ENCODE peak calls at places on chromosome 11, in ten cellular contexts. L is fibroblast of lung, H is right atrium auricular region, G is lower leg skin, S is PC-3, P is SK-N-SH, Y is cardiac muscle cell, D is AG09319, O is Calu3, U is HFF-Myc. F is an unnamed sample.

GRCh38 chr11:122691751-122692150 is 36.2 kb downstream of the UBASH3B start:
- DNase-seq in H (no peak), O (no peak), S (no peak), G (no peak), D (no peak), Y (no peak), L (no peak), P (peak; percentile 35), U (no peak), F (no peak)

GRCh38 chr11:93024376-93024775 is 54.9 kb downstream of the MTNR1B start:
- DNase-seq in G (no peak), H (no peak), U (no peak), O (no peak), P (no peak), S (no peak), L (peak; percentile 20), Y (no peak), D (no peak), F (no peak)

GRCh38 chr11:88508558-88508807 is 170.9 kb upstream of the CTSC start:
- DNase-seq in D (no peak), U (no peak), G (no peak), L (no peak), Y (peak; percentile 41), O (no peak), H (no peak), S (no peak), P (no peak), F (peak; percentile 24)

GRCh38 chr11:72776117-72776843 is 17.6 kb downstream of the STARD10 start:
- DNase-seq in P (no peak), O (no peak), Y (no peak), G (no peak), S (no peak), L (no peak), U (no peak), D (no peak), H (no peak), F (no peak)

GRCh38 chr11:119786431-119787073 is 57.6 kb upstream of the NECTIN1 start:
- DNase-seq in H (no peak), Y (no peak), D (no peak), P (no peak), L (no peak), O (no peak), S (no peak), G (no peak), U (no peak), F (peak; percentile 10)

GRCh38 chr11:119316729-119317591 is at the start of gene MCAM:
- DNase-seq in U (no peak), O (no peak), H (no peak), S (peak; percentile 53), Y (peak; percentile 82), P (peak; percentile 87), L (peak; percentile 33), D (no peak), G (no peak), F (peak; percentile 63)

GRCh38 chr11:95087171-95087570 is 2.5 kb upstream of the ENDOD1 start:
- DNase-seq in Y (no peak), D (no peak), U (no peak), P (no peak), O (no peak), S (no peak), H (no peak), G (no peak), L (no peak), F (no peak)

GRCh38 chr11:8826145-8826786 is 84.7 kb upstream of the AKIP1 start:
- DNase-seq in O (no peak), H (no peak), P (no peak), U (no peak), D (peak; percentile 35), Y (no peak), L (peak; percentile 60), G (peak; percentile 2), S (peak; percentile 36), F (peak; percentile 60)

GRCh38 chr11:126655807-126656128 is 300.3 kb downstream of the ST3GAL4 start:
- DNase-seq in D (no peak), P (no peak), S (peak; percentile 12), G (no peak), L (no peak), O (no peak), H (no peak), U (no peak), Y (no peak), F (no peak)

GRCh38 chr11:35529971-35530495 is 4.6 kb upstream of the PAMR1 start:
- DNase-seq in G (no peak), D (peak; percentile 89), P (peak; percentile 64), L (peak; percentile 86), O (no peak), H (no peak), S (peak; percentile 91), Y (no peak), U (peak; percentile 90), F (no peak)

GRCh38 chr11:122115520-122116343 is at the start of gene BLID:
- DNase-seq in D (no peak), Y (peak; percentile 64), U (no peak), G (peak; percentile 68), O (peak; percentile 32), H (no peak), L (peak; percentile 44), S (peak; percentile 66), P (no peak), F (peak; percentile 80)

GRCh38 chr11:102269927-102270326 is 47.4 kb upstream of the BIRC3 start:
- DNase-seq in Y (no peak), O (no peak), P (no peak), L (peak; percentile 29), D (no peak), S (peak; percentile 84), G (no peak), H (no peak), U (no peak), F (no peak)

GRCh38 chr11:102267602-102268001 is 49.7 kb upstream of the BIRC3 start:
- DNase-seq in H (no peak), D (no peak), Y (no peak), G (no peak), U (no peak), O (no peak), S (peak; percentile 81), L (peak; percentile 68), P (no peak), F (no peak)

GRCh38 chr11:102268985-102269470 is 48.3 kb upstream of the BIRC3 start:
- DNase-seq in S (peak; percentile 29), H (no peak), G (no peak), Y (no peak), P (no peak), D (no peak), U (no peak), O (no peak), L (no peak), F (no peak)

GRCh38 chr11:102266111-102266510 is 51.2 kb upstream of the BIRC3 start:
- DNase-seq in U (no peak), Y (no peak), O (no peak), D (no peak), L (no peak), G (no peak), H (no peak), P (no peak), S (no peak), F (no peak)

GRCh38 chr11:102268083-102268984 is 49.0 kb upstream of the BIRC3 start:
- DNase-seq in S (peak; percentile 98), H (peak; percentile 65), O (peak; percentile 90), Y (peak; percentile 85), D (peak; percentile 28), L (peak; percentile 76), G (peak; percentile 96), P (peak; percentile 80), U (no peak), F (peak; percentile 60)
- TF ChIP-seq CTCF in S (peak; percentile 73), H (peak; percentile 53), O (no peak), Y (peak; percentile 43), D (peak; percentile 43), L (peak; percentile 11), G (no peak), P (peak; percentile 40), U (no peak), F (no peak)

DNA sequence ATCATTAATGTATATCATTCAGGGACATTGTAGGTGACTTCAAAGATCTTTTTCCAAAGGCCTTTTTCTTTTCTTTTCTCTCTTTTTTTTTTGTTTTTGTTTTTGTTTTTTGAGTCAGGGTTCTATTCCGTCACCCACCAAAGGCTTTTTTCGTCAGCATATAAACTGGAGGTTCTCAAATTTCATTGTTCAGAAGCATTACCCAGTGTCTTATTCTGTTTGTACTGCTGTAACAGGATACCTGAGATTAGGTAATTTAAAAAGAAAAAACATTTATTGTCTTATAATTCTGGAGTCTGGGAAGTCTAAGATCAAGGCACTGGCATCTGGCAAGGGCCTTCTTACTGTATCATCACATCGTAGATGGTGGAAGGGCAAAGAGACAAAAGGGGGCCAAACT is 6.4 kb upstream of the SYT9 start:
- DNase-seq in O (no peak), D (no peak), P (no peak), H (no peak), U (no peak), Y (no peak), L (no peak), S (peak; percentile 61), G (no peak), F (no peak)
- TF ChIP-seq CTCF in O (no peak), D (no peak), P (no peak), H (no peak), U (no peak), Y (no peak), L (no peak), S (no peak), G (no peak), F (no peak)

DNA sequence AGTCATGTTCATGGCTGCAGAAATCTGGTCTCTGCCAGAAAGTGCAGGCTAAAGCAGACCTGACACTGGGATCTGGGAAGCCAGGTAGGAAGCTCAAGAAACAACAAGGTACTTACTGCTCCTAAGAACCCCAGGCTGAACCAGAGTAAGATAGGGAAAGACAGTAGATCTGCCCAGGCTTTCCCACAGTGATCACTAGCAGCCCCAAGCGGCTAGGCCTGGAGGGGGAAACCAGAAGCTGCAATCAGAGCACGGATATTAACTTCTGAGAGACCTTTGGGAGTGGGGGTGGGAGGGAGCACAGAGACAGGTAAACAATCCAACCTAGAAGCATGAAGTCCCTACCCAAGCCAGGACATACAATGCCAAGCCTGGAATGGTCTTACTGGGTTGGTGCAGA is 135.2 kb upstream of the C11orf58 start:
- DNase-seq in Y (no peak), P (no peak), O (peak; percentile 32), G (no peak), S (no peak), D (no peak), H (no peak), L (no peak), U (no peak), F (no peak)
- TF ChIP-seq CTCF in Y (no peak), P (no peak), O (no peak), G (no peak), S (no peak), D (no peak), H (no peak), L (no peak), U (no peak), F (no peak)

DNA sequence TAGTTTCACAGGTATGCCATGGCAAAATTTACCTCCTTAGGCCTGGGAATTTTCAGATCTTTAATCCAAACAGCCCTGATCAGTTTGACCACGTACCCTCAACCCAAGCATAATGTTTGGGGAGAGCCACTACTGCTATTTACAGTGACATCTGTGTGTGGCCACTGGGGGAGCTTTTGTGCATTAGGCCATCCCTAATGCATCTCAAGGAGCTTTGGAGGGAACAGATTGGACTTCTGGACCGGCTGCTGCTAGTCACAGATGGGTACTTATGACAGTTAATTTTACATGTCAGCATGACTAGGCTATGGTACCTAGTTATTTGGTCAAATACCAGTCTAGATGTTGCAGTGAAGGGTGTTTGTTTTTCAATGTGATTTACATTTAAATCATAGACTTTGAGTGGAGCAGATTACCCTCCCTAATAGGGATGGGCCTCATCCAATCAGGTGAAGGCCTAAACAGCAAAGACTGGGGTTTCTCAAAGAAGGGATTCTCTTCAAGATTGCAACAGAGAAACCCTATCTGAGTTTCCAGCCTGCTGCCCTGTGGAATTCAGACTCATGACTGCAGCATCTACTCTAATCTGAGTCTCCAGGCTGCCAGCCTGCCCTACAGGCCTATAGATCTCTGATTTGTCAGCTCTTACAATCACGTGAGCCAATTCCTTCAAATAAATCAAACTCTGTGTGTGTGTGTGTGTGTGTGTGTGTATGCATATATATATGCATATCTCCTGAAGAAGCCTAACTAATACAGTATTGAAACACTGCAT is 37.9 kb upstream of the GALNT18 start:
- DNase-seq in H (no peak), P (no peak), L (no peak), Y (no peak), G (no peak), D (no peak), O (no peak), S (no peak), U (no peak), F (peak; percentile 37)
- TF ChIP-seq CTCF in H (no peak), P (peak; percentile 20), L (no peak), Y (no peak), G (no peak), D (no peak), O (no peak), S (peak; percentile 44), U (peak; percentile 19), F (peak; percentile 34)